ENCODE peak calls at places on chromosomes 7 and 10, in nine cellular contexts. P, X, M, Q, B, R, L, U and F are unnamed samples.

GRCh38 chr10:118970770-118971169 is 58.7 kb upstream of the NANOS1 start:
- DNase-seq in P (peak; percentile 46), X (no peak), R (no peak), L (no peak), M (no peak), U (no peak), B (no peak), Q (no peak), F (no peak)

GRCh38 chr10:26665080-26666048 is 32.1 kb upstream of the PDSS1 start:
- DNase-seq in U (no peak), B (no peak), R (no peak), X (no peak), Q (no peak), L (no peak), M (no peak), P (no peak), F (no peak)

GRCh38 chr10:130686680-130687300 is 550.6 kb downstream of the GLRX3 start:
- DNase-seq in M (no peak), U (peak; percentile 77), B (no peak), X (no peak), R (no peak), L (no peak), P (no peak), Q (no peak), F (no peak)

GRCh38 chr7:107867858-107868466 is 23.0 kb upstream of the DLD start:
- DNase-seq in B (no peak), U (no peak), L (no peak), Q (no peak), X (no peak), M (no peak), R (no peak), P (no peak), F (no peak)

GRCh38 chr10:8913720-8914119 is 859.2 kb downstream of the GATA3 start:
- DNase-seq in L (no peak), M (no peak), U (no peak), X (no peak), P (no peak), B (no peak), Q (no peak), R (no peak), F (no peak)

GRCh38 chr10:85557077-85557476 is 809.5 kb downstream of the GRID1 start:
- DNase-seq in B (no peak), R (no peak), P (no peak), M (no peak), U (no peak), X (no peak), L (peak; percentile 4), Q (no peak), F (peak; percentile 54)

GRCh38 chr7:38796636-38797501 is 112.1 kb downstream of the VPS41 start:
- DNase-seq in P (peak; percentile 54), Q (peak; percentile 62), L (peak; percentile 65), U (peak; percentile 8), B (peak; percentile 44), R (peak; percentile 29), M (peak; percentile 40), X (peak; percentile 14), F (peak; percentile 5)

GRCh38 chr7:23600251-23600650 is 3.1 kb downstream of the CCDC126 start:
- DNase-seq in P (no peak), U (no peak), X (no peak), B (no peak), R (no peak), M (peak; percentile 29), L (no peak), Q (no peak), F (no peak)

GRCh38 chr10:50621981-50622496 is 1.7 kb downstream of the SGMS1 start:
- DNase-seq in M (peak; percentile 92), B (peak; percentile 79), U (peak; percentile 61), Q (peak; percentile 78), P (peak; percentile 69), X (peak; percentile 23), L (peak; percentile 39), R (peak; percentile 91), F (peak; percentile 91)

GRCh38 chr10:13485623-13486022 is 43.2 kb downstream of the BEND7 start:
- DNase-seq in B (no peak), M (peak; percentile 16), U (no peak), P (no peak), Q (no peak), R (no peak), X (no peak), L (no peak), F (no peak)

GRCh38 chr7:36742911-36743775 is 18.8 kb upstream of the AOAH start:
- DNase-seq in B (no peak), X (no peak), Q (no peak), L (no peak), M (no peak), P (no peak), U (no peak), R (no peak), F (no peak)

GRCh38 chr10:27713906-27714305 is 31.7 kb downstream of the MKX start:
- DNase-seq in L (no peak), Q (no peak), M (peak; percentile 41), U (no peak), B (no peak), P (peak; percentile 30), R (no peak), X (no peak), F (no peak)

GRCh38 chr10:71269301-71270288 is 49.5 kb upstream of the SLC29A3 start:
- DNase-seq in X (no peak), B (no peak), U (peak; percentile 90), R (no peak), L (no peak), M (no peak), P (no peak), Q (no peak), F (no peak)

GRCh38 chr7:116582806-116583444 is 58.1 kb downstream of the CAV1 start:
- DNase-seq in L (no peak), X (no peak), U (no peak), B (no peak), R (no peak), P (no peak), Q (no peak), M (peak; percentile 39), F (no peak)

GRCh38 chr7:139004321-139005075 is 23.3 kb upstream of the KIAA1549 start:
- DNase-seq in P (no peak), M (no peak), Q (no peak), B (no peak), U (no peak), X (no peak), L (no peak), R (no peak), F (no peak)

GRCh38 chr7:96075510-96076349 is 246.2 kb downstream of the SLC25A13 start:
- DNase-seq in X (no peak), B (peak; percentile 48), M (peak; percentile 85), L (peak; percentile 77), R (peak; percentile 27), Q (peak; percentile 76), P (peak; percentile 83), U (peak; percentile 85), F (no peak)

GRCh38 chr10:22310928-22311327 is 5.3 kb upstream of the COMMD3 start:
- DNase-seq in U (no peak), M (no peak), L (no peak), B (no peak), X (no peak), R (no peak), P (no peak), Q (no peak), F (no peak)

GRCh38 chr7:47664650-47665049 is 82.7 kb upstream of the TNS3 start:
- DNase-seq in L (no peak), U (no peak), Q (no peak), M (no peak), P (no peak), R (no peak), B (no peak), X (no peak), F (no peak)

GRCh38 chr10:114714281-114714741 is 56.2 kb upstream of the ABLIM1 start:
- DNase-seq in M (peak; percentile 61), P (no peak), Q (no peak), X (no peak), B (no peak), L (no peak), U (no peak), R (peak; percentile 95), F (peak; percentile 53)

GRCh38 chr10:29370092-29370611 is 81.3 kb downstream of the LYZL1 start:
- DNase-seq in X (no peak), M (no peak), P (no peak), R (no peak), B (no peak), L (no peak), U (no peak), Q (no peak), F (no peak)